ENCODE peak calls at places on chromosomes 12 and 14, in six cellular contexts. V, O, I, H, X and U are unnamed samples.

GRCh38 chr14:34460841-34461240 is 1.2 kb downstream of the SPTSSA start:
- DNase-seq in V (peak), O (peak), I (peak), H (peak), X (peak), U (no peak)

GRCh38 chr14:38404100-38404541 is 148.2 kb upstream of the CLEC14A start:
- DNase-seq in V (peak), O (peak), I (peak), H (peak), X (peak), U (no peak)

GRCh38 chr12:130904064-130904463 is 32.2 kb downstream of the RAN start:
- DNase-seq in V (no peak), O (no peak), I (no peak), H (no peak), X (no peak), U (no peak)

GRCh38 chr12:46168426-46168825 is 100.4 kb downstream of the SLC38A1 start:
- DNase-seq in V (no peak), O (no peak), I (no peak), H (no peak), X (no peak), U (no peak)

GRCh38 chr12:92356405-92356804 is 210.8 kb upstream of the BTG1 start:
- DNase-seq in V (no peak), O (no peak), I (no peak), H (peak), X (no peak), U (no peak)

GRCh38 chr12:2745655-2746054 is 49.1 kb upstream of the FKBP4 start:
- DNase-seq in V (no peak), O (no peak), I (no peak), H (peak), X (peak), U (no peak)

GRCh38 chr12:106329231-106329985 is 26.9 kb downstream of the TCP11L2 start:
- DNase-seq in V (no peak), O (no peak), I (no peak), H (peak), X (no peak), U (no peak)

GRCh38 chr12:93387780-93388179 is 10.1 kb downstream of the NUDT4 start:
- DNase-seq in V (peak), O (peak), I (peak), H (peak), X (peak), U (no peak)

GRCh38 chr14:102105369-102105768 is 18.5 kb upstream of the HSP90AA1 start:
- DNase-seq in V (no peak), O (no peak), I (no peak), H (no peak), X (no peak), U (no peak)

GRCh38 chr12:132452596-132453350 is 37.2 kb upstream of the FBRSL1 start:
- DNase-seq in V (no peak), O (no peak), I (no peak), H (no peak), X (no peak), U (no peak)

GRCh38 chr12:75921687-75922289 is 109.8 kb downstream of the PHLDA1 start:
- DNase-seq in V (no peak), O (no peak), I (no peak), H (no peak), X (peak), U (no peak)